ENCODE peak calls at places on chromosomes 16 and 17, in five cellular contexts. B, Z, L, I and K are unnamed samples.

GRCh38 chr17:61002316-61002736 is 324.7 kb downstream of the BCAS3 start:
- DNase-seq in Z (no peak), I (peak; percentile 70), B (peak; percentile 78), L (peak; percentile 2), K (no peak)

GRCh38 chr17:39981207-39982068 is 831 bp downstream of the PSMD3 start:
- DNase-seq in B (peak; percentile 31), L (peak; percentile 56), Z (no peak), I (no peak), K (no peak)

GRCh38 chr16:59566446-59566845 is 832.3 kb upstream of the GOT2 start:
- DNase-seq in Z (no peak), B (no peak), L (no peak), I (no peak), K (no peak)

GRCh38 chr16:58026139-58026704 is 668 bp downstream of the MMP15 start:
- DNase-seq in Z (peak; percentile 77), B (peak; percentile 67), L (peak; percentile 81), I (peak; percentile 64), K (peak; percentile 37)

GRCh38 chr17:63841350-63842172 is 924 bp downstream of the SMARCD2 start:
- DNase-seq in I (peak; percentile 71), B (peak; percentile 72), L (peak; percentile 59), Z (peak; percentile 83), K (peak; percentile 64)

GRCh38 chr16:75860654-75861053 is 134.4 kb upstream of the CPHXL start:
- DNase-seq in Z (no peak), I (no peak), L (no peak), B (no peak), K (no peak)

GRCh38 chr17:42055496-42055895 is 5.1 kb upstream of the C17orf113 start:
- DNase-seq in L (no peak), B (peak; percentile 64), I (no peak), Z (no peak), K (no peak)

GRCh38 chr17:45431531-45432404 is 902 bp downstream of the ARHGAP27 start:
- DNase-seq in Z (peak; percentile 88), L (peak; percentile 99), I (peak; percentile 43), B (peak; percentile 74), K (peak; percentile 38)

GRCh38 chr17:307295-307691 is 45.3 kb downstream of the RPH3AL start:
- DNase-seq in B (no peak), Z (peak; percentile 44), I (no peak), L (no peak), K (no peak)

GRCh38 chr17:30921544-30922196 is at the start of gene ADAP2:
- DNase-seq in Z (peak; percentile 87), I (peak; percentile 11), L (peak; percentile 91), B (peak; percentile 41), K (no peak)

GRCh38 chr16:72182976-72183375 is 11.0 kb upstream of the PMFBP1 start:
- DNase-seq in L (no peak), Z (no peak), I (no peak), B (no peak), K (no peak)

GRCh38 chr16:28923652-28924398 is 1.2 kb downstream of the RABEP2 start:
- DNase-seq in L (peak; percentile 78), Z (no peak), I (no peak), B (no peak), K (no peak)

GRCh38 chr17:76683011-76683755 is 27.6 kb downstream of the MXRA7 start:
- DNase-seq in L (peak; percentile 91), Z (no peak), I (no peak), B (no peak), K (no peak)

GRCh38 chr16:1782408-1783247 is at the start of the genes NUBP2 and SPSB3:
- DNase-seq in I (peak; percentile 100), L (peak; percentile 100), B (peak; percentile 100), Z (peak; percentile 100), K (peak; percentile 100)

GRCh38 chr17:21297026-21297520 is 12.6 kb downstream of the MAP2K3 start:
- DNase-seq in Z (peak; percentile 66), L (no peak), B (peak; percentile 69), I (no peak), K (no peak)

GRCh38 chr16:57128787-57129389 is 36.5 kb downstream of the CPNE2 start:
- DNase-seq in L (no peak), Z (no peak), B (no peak), I (no peak), K (no peak)

GRCh38 chr16:89536886-89537548 is 23.5 kb upstream of the RPL13 start:
- DNase-seq in B (no peak), L (peak; percentile 62), Z (no peak), I (no peak), K (no peak)

GRCh38 chr16:81817789-81818304 is 38.8 kb downstream of the PLCG2 start:
- DNase-seq in I (no peak), B (no peak), Z (no peak), L (no peak), K (no peak)

GRCh38 chr16:19393226-19394074 is 24.2 kb upstream of the TMC5 start:
- DNase-seq in B (peak; percentile 40), Z (no peak), L (no peak), I (peak; percentile 55), K (no peak)

DNA sequence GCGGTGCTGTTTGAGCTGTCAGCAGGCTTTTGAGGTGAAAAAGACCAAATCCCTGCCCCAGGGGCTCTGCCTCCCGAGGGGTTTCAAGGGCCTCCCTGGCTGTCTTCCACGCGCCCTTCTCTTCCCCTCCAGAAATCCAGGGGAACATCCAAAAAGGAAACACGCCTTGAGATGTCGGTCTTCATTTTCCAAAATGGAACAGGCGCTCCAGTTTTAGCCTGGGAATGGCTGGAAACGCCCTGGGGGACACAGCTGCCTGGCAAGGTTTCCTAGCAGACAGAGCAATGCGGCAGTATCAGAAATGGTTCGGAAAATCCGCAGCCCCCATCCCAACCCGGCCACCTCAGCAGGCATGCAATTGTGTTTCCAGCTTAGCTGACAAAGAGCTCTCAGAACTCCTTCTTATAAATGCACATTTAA is 16.6 kb upstream of the LITAF start:
- DNase-seq in I (peak; percentile 79), Z (no peak), L (peak; percentile 72), B (no peak), K (peak; percentile 72)
- H3K4me3 ChIP-seq in I (no peak overlapping the region), Z (no peak overlapping the region), L (no peak overlapping the region), B (no peak overlapping the region), K (no peak overlapping the region)

DNA sequence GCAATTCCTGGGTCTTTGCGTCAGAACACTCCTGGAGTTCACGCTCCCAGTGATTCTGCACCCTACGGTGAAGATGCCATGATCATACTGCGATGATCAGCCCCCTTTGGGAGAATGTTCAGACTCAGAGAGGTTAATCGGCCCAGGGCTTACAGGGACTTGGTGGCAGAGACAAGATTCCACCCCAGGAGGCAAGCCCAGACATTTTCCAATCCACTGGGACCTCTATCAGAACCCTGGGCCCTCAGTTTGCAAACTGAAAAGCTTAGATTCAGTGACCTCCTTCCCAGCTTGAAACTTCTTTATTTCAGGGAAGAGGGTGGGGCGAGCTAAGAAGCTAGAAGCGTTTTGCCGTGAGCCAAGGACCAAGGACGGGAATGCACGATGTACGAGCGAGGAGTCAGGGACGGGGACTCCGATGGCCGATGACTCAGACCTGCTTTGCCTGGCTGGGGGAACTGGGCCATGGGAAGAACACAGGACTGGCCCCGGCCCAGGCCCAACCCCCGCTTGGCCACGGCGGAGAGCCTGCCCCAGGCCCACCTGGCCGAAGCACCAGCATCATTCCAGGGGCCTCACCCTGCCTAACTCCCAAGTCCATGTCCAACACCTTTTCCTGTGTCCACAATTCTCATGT is 34.7 kb downstream of the SOCS3 start:
- DNase-seq in I (peak; percentile 72), L (peak; percentile 71), Z (peak; percentile 83), B (peak; percentile 91), K (peak; percentile 58)
- H3K4me3 ChIP-seq in I (no peak overlapping the region), L (no peak overlapping the region), Z (no peak overlapping the region), B (peak overlapping the region; percentile 40), K (no peak overlapping the region)

GRCh38 chr17:13599808-13600398 is 1.8 kb downstream of the HS3ST3A1 start:
- DNase-seq in Z (no peak), I (no peak), L (no peak), B (peak; percentile 49), K (no peak)

GRCh38 chr17:13597723-13598347 is 3.9 kb downstream of the HS3ST3A1 start:
- DNase-seq in B (peak; percentile 73), I (peak; percentile 73), Z (no peak), L (peak; percentile 48), K (no peak)

GRCh38 chr17:13599168-13599577 is 2.6 kb downstream of the HS3ST3A1 start:
- DNase-seq in B (no peak), L (no peak), Z (no peak), I (no peak), K (no peak)

GRCh38 chr17:13600475-13601316 is 1.0 kb downstream of the HS3ST3A1 start:
- DNase-seq in B (peak; percentile 68), I (peak; percentile 43), L (peak; percentile 74), Z (no peak), K (no peak)

DNA sequence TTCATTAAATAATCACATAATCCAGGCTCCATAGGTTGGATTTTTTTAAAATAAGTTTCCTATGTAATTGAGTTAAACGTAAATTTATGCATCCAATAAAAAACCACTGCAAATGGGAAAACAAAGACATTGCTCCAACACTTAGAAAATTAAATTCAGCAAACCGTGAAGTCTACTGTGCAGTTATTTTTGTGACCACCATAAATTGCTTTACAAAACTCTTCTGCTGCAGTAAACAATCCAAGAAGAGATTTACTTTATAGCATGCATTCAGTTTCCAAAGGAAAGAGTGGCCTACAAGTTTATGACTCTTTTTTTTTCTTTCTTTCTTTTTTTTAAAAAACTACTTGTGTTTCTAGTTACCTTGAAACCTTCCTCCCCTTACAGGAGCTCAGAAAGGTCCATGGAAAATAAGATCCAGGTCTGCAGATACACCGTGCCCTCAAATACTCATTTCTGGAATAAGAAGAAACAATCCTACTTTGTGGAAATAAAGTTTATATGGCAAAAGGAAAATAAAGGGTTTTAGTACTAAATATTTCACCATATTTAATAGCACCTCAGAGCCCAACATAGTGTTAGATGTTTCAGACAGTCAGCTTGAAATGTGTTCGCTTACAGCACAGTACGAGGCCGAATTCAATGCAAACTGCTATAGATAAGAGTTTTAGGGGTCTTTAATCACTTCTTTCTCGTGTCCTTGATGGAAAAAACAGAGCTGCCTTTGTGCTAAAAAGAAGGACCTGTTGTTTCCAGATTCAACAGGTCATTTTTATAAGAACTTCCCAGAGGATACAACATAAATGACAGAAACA is 3.2 kb downstream of the HS3ST3A1 start:
- DNase-seq in B (no peak), Z (no peak), I (no peak), L (no peak), K (no peak)
- H3K4me3 ChIP-seq in B (peak overlapping the region; percentile 98), Z (no peak overlapping the region), I (peak overlapping the region; percentile 41), L (no peak overlapping the region), K (no peak overlapping the region)

GRCh38 chr16:86604436-86605220 is 26.3 kb downstream of the FOXL1 start:
- DNase-seq in I (no peak), Z (no peak), B (no peak), L (no peak), K (no peak)
- H3K4me3 ChIP-seq in I (no peak overlapping the region), Z (no peak overlapping the region), B (peak overlapping the region; percentile 51), L (no peak overlapping the region), K (no peak overlapping the region)

DNA sequence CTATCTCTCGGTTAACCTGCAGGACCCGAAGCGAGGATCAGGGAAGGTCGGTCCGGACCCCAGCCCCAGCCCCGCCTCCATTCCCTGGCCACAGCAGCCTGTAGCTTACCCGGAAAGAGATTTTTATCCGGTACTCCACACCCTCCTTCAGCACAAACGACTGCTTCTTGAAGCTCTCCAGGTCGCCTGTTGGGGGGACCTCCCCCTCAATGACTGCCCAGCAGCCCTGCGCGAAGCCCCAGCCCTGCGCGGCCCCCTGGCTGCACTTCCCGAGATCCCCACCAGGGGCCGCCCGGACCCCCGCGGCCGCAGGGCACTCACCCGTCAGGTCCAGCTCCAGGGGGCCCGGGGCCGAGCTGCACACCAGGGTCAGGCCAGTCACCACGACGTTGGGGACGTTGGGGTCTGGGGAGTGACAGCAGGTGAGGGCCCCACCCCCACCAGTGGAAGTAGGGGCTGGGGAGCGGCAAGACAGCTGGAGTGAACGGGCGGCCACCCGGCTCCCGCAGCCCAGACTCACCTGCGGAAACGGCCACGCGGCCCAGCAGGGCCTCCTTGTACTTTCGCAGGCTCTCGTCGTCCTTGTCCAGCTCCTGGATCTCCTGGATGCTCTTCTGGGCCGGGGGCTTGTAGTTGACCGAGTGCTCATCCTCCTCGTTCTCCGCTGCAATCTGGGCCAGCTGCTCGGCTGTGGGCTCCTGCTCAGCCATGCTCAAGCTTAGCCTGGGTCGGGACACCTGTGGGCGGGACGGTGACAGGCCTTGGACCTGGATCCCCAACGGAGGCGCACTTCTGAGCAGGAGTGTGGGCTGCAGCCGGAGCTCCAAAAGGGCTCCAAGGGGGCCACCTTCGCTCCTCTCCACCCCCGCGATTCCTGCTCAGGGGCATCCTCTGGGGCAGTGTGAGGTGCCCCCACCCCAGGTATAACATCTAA is 1.6 kb downstream of the ARHGDIA start:
- DNase-seq in L (peak; percentile 95), B (peak; percentile 51), I (peak; percentile 50), Z (peak; percentile 78), K (peak; percentile 61)
- H3K4me3 ChIP-seq in L (peak overlapping the region; percentile 78), B (peak overlapping the region; percentile 94), I (peak overlapping the region; percentile 79), Z (peak overlapping the region; percentile 73), K (peak overlapping the region; percentile 88)